ENCODE peak calls at places on chromosomes 16 and 17, in six cellular contexts. One of them, this sample, is unnamed.

GRCh38 chr16:88901718-88902337 is 35.4 kb upstream of the PABPN1L start:
- DNase-seq in A673: no peak
- DNase-seq in IMR-90: no peak
- DNase-seq in H1: no peak
- DNase-seq in heart left ventricle: no peak
- DNase-seq in astrocyte: no peak
- DNase-seq in this sample: peak; percentile 17

GRCh38 chr16:88737298-88738166 is 31.2 kb downstream of the CTU2 start:
- DNase-seq in A673: peak; percentile 77
- DNase-seq in astrocyte: peak; percentile 32
- DNase-seq in H1: peak; percentile 29
- DNase-seq in IMR-90: peak; percentile 70
- DNase-seq in heart left ventricle: peak; percentile 79
- DNase-seq in this sample: peak; percentile 44

GRCh38 chr16:57837305-57838125 is 35.2 kb upstream of the KIFC3 start:
- DNase-seq in A673: no peak
- DNase-seq in astrocyte: no peak
- DNase-seq in heart left ventricle: no peak
- DNase-seq in H1: no peak
- DNase-seq in IMR-90: no peak
- DNase-seq in this sample: no peak

GRCh38 chr17:67546578-67547527 is 169.8 kb downstream of the PITPNC1 start:
- DNase-seq in heart left ventricle: peak; percentile 55
- DNase-seq in IMR-90: peak; percentile 71
- DNase-seq in A673: no peak
- DNase-seq in astrocyte: peak; percentile 33
- DNase-seq in H1: no peak
- DNase-seq in this sample: no peak

GRCh38 chr17:42016952-42017865 is at the start of gene DNAJC7:
- DNase-seq in A673: peak; percentile 92
- DNase-seq in heart left ventricle: peak; percentile 96
- DNase-seq in IMR-90: peak; percentile 89
- DNase-seq in astrocyte: peak; percentile 80
- DNase-seq in H1: peak; percentile 78
- DNase-seq in this sample: peak; percentile 97

GRCh38 chr17:10197721-10198508 is 491 bp downstream of the GAS7 start:
- DNase-seq in heart left ventricle: peak; percentile 39
- DNase-seq in H1: no peak
- DNase-seq in astrocyte: no peak
- DNase-seq in IMR-90: no peak
- DNase-seq in A673: no peak
- DNase-seq in this sample: no peak

GRCh38 chr17:81635973-81636504 is 873 bp downstream of the NPLOC4 start:
- DNase-seq in A673: no peak
- DNase-seq in astrocyte: peak; percentile 46
- DNase-seq in heart left ventricle: no peak
- DNase-seq in IMR-90: peak; percentile 60
- DNase-seq in H1: no peak
- DNase-seq in this sample: no peak

GRCh38 chr16:89965447-89966225 is 17.1 kb downstream of the DEF8 start:
- DNase-seq in H1: no peak
- DNase-seq in A673: no peak
- DNase-seq in heart left ventricle: no peak
- DNase-seq in IMR-90: no peak
- DNase-seq in astrocyte: no peak
- DNase-seq in this sample: no peak

GRCh38 chr17:57002904-57003303 is 25.0 kb downstream of the SCPEP1 start:
- DNase-seq in heart left ventricle: no peak
- DNase-seq in IMR-90: no peak
- DNase-seq in A673: no peak
- DNase-seq in astrocyte: no peak
- DNase-seq in H1: no peak
- DNase-seq in this sample: no peak

GRCh38 chr16:17343729-17344128 is 127.0 kb downstream of the XYLT1 start:
- DNase-seq in H1: no peak
- DNase-seq in IMR-90: no peak
- DNase-seq in heart left ventricle: no peak
- DNase-seq in A673: no peak
- DNase-seq in astrocyte: no peak
- DNase-seq in this sample: no peak

GRCh38 chr17:77622627-77623026 is 335.9 kb upstream of the TNRC6C start:
- DNase-seq in A673: no peak
- DNase-seq in astrocyte: no peak
- DNase-seq in heart left ventricle: no peak
- DNase-seq in H1: no peak
- DNase-seq in IMR-90: no peak
- DNase-seq in this sample: no peak

GRCh38 chr17:49217651-49218413 is 7.3 kb downstream of the ABI3 start:
- DNase-seq in heart left ventricle: peak; percentile 79
- DNase-seq in IMR-90: no peak
- DNase-seq in H1: no peak
- DNase-seq in astrocyte: no peak
- DNase-seq in A673: no peak
- DNase-seq in this sample: no peak

GRCh38 chr17:81291662-81292061 is 3.4 kb downstream of the SLC38A10 start:
- DNase-seq in H1: peak; percentile 19
- DNase-seq in A673: peak; percentile 66
- DNase-seq in astrocyte: no peak
- DNase-seq in IMR-90: peak; percentile 25
- DNase-seq in heart left ventricle: peak; percentile 83
- DNase-seq in this sample: peak; percentile 84

GRCh38 chr17:50100921-50101345 is 5.8 kb downstream of the PDK2 start:
- DNase-seq in astrocyte: no peak
- DNase-seq in heart left ventricle: peak; percentile 58
- DNase-seq in A673: no peak
- DNase-seq in H1: no peak
- DNase-seq in IMR-90: peak; percentile 34
- DNase-seq in this sample: no peak

GRCh38 chr17:42329025-42329976 is 41.0 kb downstream of the STAT5A start:
- DNase-seq in heart left ventricle: no peak
- DNase-seq in astrocyte: peak; percentile 86
- DNase-seq in IMR-90: peak; percentile 83
- DNase-seq in H1: peak; percentile 89
- DNase-seq in A673: no peak
- DNase-seq in this sample: no peak

GRCh38 chr16:47815655-47816054 is 340.1 kb downstream of the ABCC12 start:
- DNase-seq in heart left ventricle: no peak
- DNase-seq in astrocyte: peak; percentile 61
- DNase-seq in A673: no peak
- DNase-seq in H1: no peak
- DNase-seq in IMR-90: no peak
- DNase-seq in this sample: no peak

GRCh38 chr16:6682142-6682811 is 650.4 kb upstream of the RBFOX1 start:
- DNase-seq in heart left ventricle: peak; percentile 24
- DNase-seq in H1: peak; percentile 53
- DNase-seq in A673: peak; percentile 64
- DNase-seq in IMR-90: no peak
- DNase-seq in astrocyte: no peak
- DNase-seq in this sample: peak; percentile 75

GRCh38 chr17:14513835-14514234 is 213.0 kb downstream of the HS3ST3B1 start:
- DNase-seq in astrocyte: no peak
- DNase-seq in H1: no peak
- DNase-seq in heart left ventricle: no peak
- DNase-seq in A673: no peak
- DNase-seq in IMR-90: no peak
- DNase-seq in this sample: no peak

GRCh38 chr16:508884-509736 is 18.4 kb upstream of the CAPN15 start:
- DNase-seq in astrocyte: no peak
- DNase-seq in H1: no peak
- DNase-seq in heart left ventricle: no peak
- DNase-seq in IMR-90: peak; percentile 35
- DNase-seq in A673: no peak
- DNase-seq in this sample: peak; percentile 87

GRCh38 chr17:2214047-2214717 is 89.4 kb downstream of the SMG6 start:
- DNase-seq in H1: no peak
- DNase-seq in A673: no peak
- DNase-seq in astrocyte: peak; percentile 93
- DNase-seq in heart left ventricle: peak; percentile 74
- DNase-seq in IMR-90: peak; percentile 93
- DNase-seq in this sample: no peak

DNA sequence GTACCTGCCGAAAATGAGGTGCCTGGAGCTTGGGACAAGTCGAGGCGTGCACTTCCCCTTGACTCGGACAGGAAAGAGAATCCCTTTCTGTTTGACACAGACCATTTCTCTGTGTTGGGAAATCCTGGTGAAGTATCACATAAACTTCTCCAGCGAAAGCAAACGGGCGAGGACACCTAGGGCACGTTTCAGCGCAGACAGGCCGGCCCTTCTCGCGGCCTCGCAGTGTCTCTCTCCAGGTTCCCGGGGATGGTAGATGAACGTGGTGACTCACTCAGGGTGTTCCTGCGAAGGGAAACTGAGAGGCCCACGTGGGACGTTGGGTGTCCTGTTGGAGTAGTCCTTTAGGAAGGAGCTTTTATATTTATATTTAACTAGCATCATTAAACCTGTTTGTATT is 36.3 kb upstream of the ZNF750 start:
- DNase-seq in astrocyte: no peak
- DNase-seq in heart left ventricle: peak; percentile 33
- DNase-seq in IMR-90: peak; percentile 57
- DNase-seq in A673: no peak
- DNase-seq in H1: no peak
- DNase-seq in this sample: no peak
- H3K4me3 ChIP-seq in astrocyte: no peak overlapping the region
- H3K4me3 ChIP-seq in heart left ventricle: no peak overlapping the region
- H3K4me3 ChIP-seq in IMR-90: no peak overlapping the region
- H3K4me3 ChIP-seq in A673: no peak overlapping the region
- H3K4me3 ChIP-seq in H1: no peak overlapping the region
- H3K4me3 ChIP-seq in this sample: no peak overlapping the region

GRCh38 chr17:40344321-40345160 is 20.0 kb downstream of the GJD3 start:
- DNase-seq in astrocyte: no peak
- DNase-seq in IMR-90: no peak
- DNase-seq in heart left ventricle: no peak
- DNase-seq in A673: no peak
- DNase-seq in H1: no peak
- DNase-seq in this sample: no peak
- H3K27ac ChIP-seq in astrocyte: peak overlapping the region; percentile 65
- H3K27ac ChIP-seq in IMR-90: peak overlapping the region; percentile 87
- H3K27ac ChIP-seq in heart left ventricle: peak overlapping the region; percentile 94
- H3K27ac ChIP-seq in A673: peak overlapping the region; percentile 65
- H3K27ac ChIP-seq in H1: no peak overlapping the region
- H3K27ac ChIP-seq in this sample: peak overlapping the region; percentile 69

DNA sequence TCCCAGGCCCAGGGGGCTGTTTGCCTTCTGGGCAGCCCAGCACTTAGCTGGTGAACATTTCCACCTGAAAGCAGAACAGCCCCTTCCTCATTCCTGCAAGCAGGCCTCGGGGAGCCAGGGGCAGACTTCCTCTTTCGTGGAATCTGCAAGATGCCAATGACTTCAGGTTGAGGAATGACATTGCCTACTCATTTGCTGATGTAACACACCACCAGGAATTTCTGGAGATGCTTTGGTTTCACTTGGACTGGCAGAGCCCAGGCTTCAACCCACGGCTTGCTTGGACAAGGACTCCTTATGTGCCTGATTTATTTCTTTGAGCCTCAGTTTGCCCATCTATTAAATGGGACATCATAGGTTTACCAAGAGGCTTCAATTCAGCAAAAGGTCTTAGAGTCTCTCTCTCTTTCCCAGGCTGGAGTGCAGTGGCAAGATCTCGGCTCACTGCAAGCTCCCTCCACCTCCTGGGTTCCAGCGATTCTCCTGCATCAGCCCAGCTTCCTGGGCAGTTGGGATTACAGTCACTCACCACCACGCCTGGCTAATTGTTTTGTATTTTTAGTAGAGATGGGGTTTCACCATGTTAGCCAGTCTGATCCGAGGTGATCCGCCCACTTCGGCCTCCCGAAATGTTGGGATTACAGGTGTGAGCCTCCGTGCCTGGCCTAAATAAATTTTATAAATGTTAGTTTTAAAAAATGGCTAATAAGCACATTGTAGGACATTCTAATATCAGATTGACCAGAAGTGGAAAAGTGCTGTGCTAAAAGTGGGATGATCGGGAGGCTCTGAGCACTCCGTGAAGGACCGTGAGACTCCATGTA is 874 bp upstream of the NLRP1 start:
- DNase-seq in heart left ventricle: no peak
- DNase-seq in astrocyte: peak; percentile 90
- DNase-seq in IMR-90: peak; percentile 89
- DNase-seq in A673: no peak
- DNase-seq in H1: no peak
- DNase-seq in this sample: no peak
- H3K4me3 ChIP-seq in heart left ventricle: peak overlapping the region; percentile 79
- H3K4me3 ChIP-seq in astrocyte: no peak overlapping the region
- H3K4me3 ChIP-seq in IMR-90: no peak overlapping the region
- H3K4me3 ChIP-seq in A673: no peak overlapping the region
- H3K4me3 ChIP-seq in H1: no peak overlapping the region
- H3K4me3 ChIP-seq in this sample: no peak overlapping the region

DNA sequence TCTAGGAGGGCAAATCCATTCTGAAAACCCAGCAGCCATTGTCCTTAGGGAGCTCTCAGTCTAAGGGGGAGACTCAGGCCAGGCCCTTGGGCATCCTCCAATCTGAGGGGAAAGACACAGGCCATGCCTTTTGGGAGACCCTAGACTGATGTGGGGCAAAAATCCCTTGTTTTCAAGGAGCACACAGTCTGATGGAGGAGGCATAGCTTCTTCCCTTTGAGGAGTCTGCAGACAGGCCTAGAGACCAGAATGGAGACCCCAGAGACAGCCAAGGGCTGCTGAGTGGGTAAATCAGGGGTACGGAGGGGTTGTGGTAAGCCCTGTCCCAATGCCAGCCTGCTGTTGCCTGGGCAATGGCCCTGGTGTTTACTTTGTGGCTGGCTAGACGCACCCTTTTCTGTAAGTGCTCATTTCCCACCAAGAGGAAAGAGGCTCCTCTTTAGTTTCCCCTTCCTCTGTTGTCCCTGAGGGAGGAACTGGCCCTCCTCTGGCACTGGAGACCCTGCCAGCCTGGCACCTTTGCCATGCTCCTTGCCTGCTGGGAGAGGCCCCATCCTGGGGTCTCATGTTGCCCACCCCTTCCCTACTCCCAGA is 19.3 kb downstream of the ARHGAP23 start:
- DNase-seq in heart left ventricle: no peak
- DNase-seq in A673: no peak
- DNase-seq in IMR-90: no peak
- DNase-seq in H1: no peak
- DNase-seq in astrocyte: no peak
- DNase-seq in this sample: no peak
- H3K27ac ChIP-seq in heart left ventricle: peak overlapping the region; percentile 2
- H3K27ac ChIP-seq in A673: no peak overlapping the region
- H3K27ac ChIP-seq in IMR-90: peak overlapping the region; percentile 77
- H3K27ac ChIP-seq in H1: no peak overlapping the region
- H3K27ac ChIP-seq in astrocyte: peak overlapping the region; percentile 8
- H3K27ac ChIP-seq in this sample: no peak overlapping the region

DNA sequence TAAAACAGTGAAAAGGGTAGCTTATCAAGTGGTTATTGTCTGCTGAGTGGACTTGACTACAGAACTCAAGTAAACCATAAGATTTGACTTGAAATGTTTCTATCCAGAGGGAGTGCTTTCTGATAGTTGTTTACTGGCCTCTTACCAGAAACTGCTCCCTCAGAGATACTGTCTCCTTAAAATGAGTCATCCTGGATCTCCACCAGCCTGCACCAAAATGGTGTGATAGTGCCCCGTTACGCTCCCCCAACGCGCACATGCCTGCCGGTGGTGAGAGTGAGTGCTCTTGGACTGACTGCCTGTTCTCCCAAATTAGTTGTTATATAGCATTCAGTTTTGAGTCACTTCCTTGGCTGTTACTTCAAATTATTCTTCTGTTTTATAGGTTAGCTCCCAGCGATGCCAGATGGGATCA is 22.9 kb downstream of the PRCD start:
- DNase-seq in heart left ventricle: peak; percentile 57
- DNase-seq in astrocyte: peak; percentile 85
- DNase-seq in IMR-90: peak; percentile 92
- DNase-seq in A673: peak; percentile 86
- DNase-seq in H1: no peak
- DNase-seq in this sample: no peak
- H3K4me3 ChIP-seq in heart left ventricle: no peak overlapping the region
- H3K4me3 ChIP-seq in astrocyte: no peak overlapping the region
- H3K4me3 ChIP-seq in IMR-90: no peak overlapping the region
- H3K4me3 ChIP-seq in A673: no peak overlapping the region
- H3K4me3 ChIP-seq in H1: no peak overlapping the region
- H3K4me3 ChIP-seq in this sample: no peak overlapping the region

GRCh38 chr16:67486805-67487204 is 3.5 kb upstream of the AGRP start:
- DNase-seq in heart left ventricle: no peak
- DNase-seq in IMR-90: no peak
- DNase-seq in astrocyte: no peak
- DNase-seq in A673: no peak
- DNase-seq in H1: no peak
- DNase-seq in this sample: no peak
- H3K27ac ChIP-seq in heart left ventricle: no peak overlapping the region
- H3K27ac ChIP-seq in IMR-90: no peak overlapping the region
- H3K27ac ChIP-seq in astrocyte: no peak overlapping the region
- H3K27ac ChIP-seq in A673: no peak overlapping the region
- H3K27ac ChIP-seq in H1: no peak overlapping the region
- H3K27ac ChIP-seq in this sample: no peak overlapping the region

This sample was measured in WERI-Rb-1.